ENCODE peak calls at places on chromosomes 11 and 22, in seven cellular contexts. Y is left lung, K is KG1, E is caudate nucleus, L is cardiac muscle cell, N is A673, B is globus pallidus. X is an unnamed sample.

GRCh38 chr22:23076896-23077572 is 6.7 kb downstream of the GNAZ start:
- DNase-seq in N (no peak), Y (no peak), E (no peak), L (no peak), K (no peak), B (no peak), X (no peak)

GRCh38 chr11:114281388-114281956 is 14.7 kb upstream of the NNMT start:
- DNase-seq in B (no peak), K (no peak), E (no peak), Y (no peak), L (no peak), N (no peak), X (no peak)

GRCh38 chr11:128496684-128497056 is 90.7 kb downstream of the ETS1 start:
- DNase-seq in Y (no peak), B (no peak), L (no peak), E (no peak), N (no peak), K (no peak), X (peak)

GRCh38 chr22:40190501-40190900 is 12.8 kb downstream of the TNRC6B start:
- DNase-seq in L (peak), B (no peak), Y (no peak), E (no peak), N (no peak), K (no peak), X (no peak)

GRCh38 chr11:8870461-8871282 is 40.3 kb upstream of the AKIP1 start:
- DNase-seq in Y (peak), E (peak), K (no peak), N (peak), B (no peak), L (peak), X (peak)

GRCh38 chr11:132177106-132177505 is 806.7 kb downstream of the NTM start:
- DNase-seq in E (no peak), L (peak), B (peak), N (peak), K (no peak), Y (no peak), X (no peak)

GRCh38 chr11:37108436-37109204 is 510.6 kb upstream of the RAG2 start:
- DNase-seq in N (peak), K (no peak), L (no peak), B (no peak), Y (no peak), E (no peak), X (no peak)

GRCh38 chr11:128802358-128802981 is 64.6 kb downstream of the KCNJ1 start:
- DNase-seq in B (no peak), L (peak), K (no peak), E (no peak), Y (no peak), N (peak), X (peak)

X was measured in cerebellar cortex.